ENCODE peak calls at places on chromosome 3, in ten cellular contexts. M, R, V, J, O, Z, L, U, H and D are unnamed samples. For H3K4me1, the result is how much of the 10 kb centered on the place peaks cover.

GRCh38 chr3:181134873-181135272 is 145.3 kb upstream of the DNAJC19 start:
- DNase-seq in Z (no peak), V (no peak), M (no peak), J (no peak), L (no peak), U (no peak), O (no peak), R (no peak), H (no peak), D (no peak)

GRCh38 chr3:56812749-56813655 is 11.3 kb upstream of the ARHGEF3 start:
- DNase-seq in M (no peak), V (no peak), O (no peak), Z (peak), U (no peak), J (no peak), H (no peak), R (no peak), L (peak), D (no peak)

GRCh38 chr3:62210016-62210415 is 163.3 kb downstream of the FEZF2 start:
- DNase-seq in O (no peak), U (no peak), H (no peak), Z (no peak), V (no peak), L (no peak), M (no peak), J (no peak), R (no peak), D (no peak)

GRCh38 chr3:192645437-192645836 is 81.9 kb downstream of the FGF12 start:
- DNase-seq in H (no peak), M (no peak), Z (no peak), R (no peak), V (no peak), L (no peak), U (no peak), J (no peak), O (no peak), D (no peak)

GRCh38 chr3:88412346-88412745 is 262.6 kb downstream of the C3orf38 start:
- DNase-seq in Z (no peak), J (no peak), H (no peak), R (no peak), O (no peak), U (no peak), M (no peak), L (no peak), V (no peak), D (no peak)

GRCh38 chr3:111151438-111151837 is 79.8 kb downstream of the NECTIN3 start:
- DNase-seq in R (no peak), U (no peak), O (peak), L (peak), J (no peak), M (no peak), V (no peak), Z (no peak), H (no peak), D (no peak)

GRCh38 chr3:40086890-40087884 is 222.3 kb upstream of the EIF1B start:
- DNase-seq in J (no peak), V (no peak), M (no peak), H (no peak), O (peak), U (no peak), L (peak), Z (no peak), R (no peak), D (no peak)

GRCh38 chr3:52094591-52095485 is 38.5 kb upstream of the DUSP7 start:
- DNase-seq in V (no peak), Z (no peak), J (peak), H (no peak), R (no peak), L (no peak), U (peak), M (no peak), O (no peak), D (peak)

GRCh38 chr3:156478931-156479330 is 76.0 kb downstream of the SSR3 start:
- DNase-seq in M (no peak), V (no peak), Z (no peak), H (no peak), R (no peak), J (no peak), O (no peak), U (no peak), L (no peak), D (no peak)

GRCh38 chr3:101072299-101072698 is 79.1 kb upstream of the ABI3BP start:
- DNase-seq in U (no peak), J (no peak), R (no peak), O (peak), L (peak), H (no peak), V (no peak), Z (no peak), M (no peak), D (no peak)

GRCh38 chr3:158185711-158186110 is 75.8 kb downstream of the RSRC1 start:
- DNase-seq in O (no peak), M (no peak), J (no peak), L (no peak), H (no peak), R (no peak), V (no peak), U (no peak), Z (no peak), D (no peak)

GRCh38 chr3:16409032-16409431 is 104.5 kb downstream of the RFTN1 start:
- DNase-seq in U (no peak), O (no peak), H (no peak), L (no peak), M (no peak), V (no peak), R (no peak), J (no peak), Z (no peak), D (no peak)

GRCh38 chr3:33218072-33218445 is 551 bp downstream of the SUSD5 start:
- DNase-seq in O (no peak), L (no peak), U (no peak), R (no peak), M (peak), Z (no peak), H (no peak), V (no peak), J (no peak), D (no peak)

GRCh38 chr3:136979204-136979603 is 21.4 kb downstream of the IL20RB start:
- DNase-seq in Z (no peak), R (no peak), M (no peak), J (no peak), L (no peak), V (no peak), O (no peak), H (no peak), U (no peak), D (no peak)

GRCh38 chr3:146640955-146641867 is 36.1 kb upstream of the PLSCR5 start:
- DNase-seq in Z (no peak), V (no peak), J (no peak), L (peak), M (peak), U (no peak), H (peak), R (no peak), O (peak), D (no peak)

GRCh38 chr3:184746131-184747120 is 34.6 kb upstream of the MAGEF1 start:
- DNase-seq in Z (no peak), U (no peak), J (no peak), L (no peak), O (no peak), R (no peak), M (no peak), V (no peak), H (no peak), D (no peak)

GRCh38 chr3:76083992-76084391 is 298.6 kb upstream of the ZNF717 start:
- DNase-seq in R (no peak), M (no peak), Z (no peak), U (no peak), V (no peak), J (no peak), L (no peak), O (no peak), H (no peak), D (no peak)

GRCh38 chr3:127694467-127695215 is 21.9 kb downstream of the ABTB1 start:
- DNase-seq in V (peak), O (peak), J (no peak), R (peak), U (peak), H (no peak), L (no peak), M (no peak), Z (no peak), D (peak)

GRCh38 chr3:120472121-120472844 is 21.5 kb upstream of the FSTL1 start:
- DNase-seq in L (no peak), J (no peak), V (no peak), Z (no peak), U (no peak), R (no peak), O (no peak), M (no peak), H (no peak), D (no peak)

GRCh38 chr3:61914277-61914676 is 352.9 kb downstream of the PTPRG start:
- DNase-seq in O (no peak), J (no peak), L (no peak), U (no peak), V (no peak), M (no peak), R (no peak), Z (no peak), H (peak), D (no peak)

GRCh38 chr3:186841637-186842036 is 873 bp upstream of the ADIPOQ start:
- DNase-seq in U (no peak), O (no peak), M (no peak), R (no peak), V (no peak), L (no peak), H (no peak), Z (no peak), J (no peak), D (no peak)

GRCh38 chr3:188659444-188660100 is 505.6 kb downstream of the LPP start:
- DNase-seq in J (no peak), L (no peak), O (no peak), V (no peak), H (no peak), Z (no peak), U (no peak), R (no peak), M (no peak), D (no peak)

GRCh38 chr3:180980612-180981011 is 8.9 kb downstream of the DNAJC19 start:
- DNase-seq in V (no peak), U (no peak), H (no peak), M (no peak), O (no peak), Z (no peak), R (no peak), L (no peak), J (no peak), D (no peak)

GRCh38 chr3:54374214-54374855 is 252.0 kb downstream of the CACNA2D3 start:
- DNase-seq in R (no peak), M (peak), L (peak), H (no peak), V (no peak), J (no peak), U (no peak), O (peak), Z (no peak), D (no peak)

GRCh38 chr3:31442755-31443154 is 90.0 kb upstream of the STT3B start:
- DNase-seq in U (no peak), R (no peak), Z (no peak), H (no peak), L (no peak), J (no peak), M (no peak), V (no peak), O (no peak), D (no peak)

GRCh38 chr3:35932995-35933394 is 293.7 kb downstream of the ARPP21 start:
- DNase-seq in L (no peak), Z (no peak), J (no peak), O (peak), U (no peak), V (no peak), H (peak), M (no peak), R (no peak), D (no peak)

GRCh38 chr3:78101363-78101762 is 1061.5 kb downstream of the ROBO2 start:
- DNase-seq in U (no peak), H (no peak), J (no peak), R (no peak), L (no peak), M (no peak), Z (no peak), V (no peak), O (no peak), D (no peak)

GRCh38 chr3:48222616-48223513 is at the start of gene CAMP:
- DNase-seq in O (peak), J (peak), U (peak), H (peak), L (peak), R (no peak), M (no peak), Z (peak), V (no peak), D (peak)

GRCh38 chr3:56923546-56924224 is 121.9 kb upstream of the ARHGEF3 start:
- DNase-seq in Z (peak), M (no peak), O (peak), J (no peak), U (no peak), L (peak), R (peak), V (peak), H (peak), D (no peak)

GRCh38 chr3:8621872-8622271 is 22.7 kb downstream of the SSUH2 start:
- DNase-seq in Z (no peak), U (no peak), R (no peak), H (no peak), L (peak), V (no peak), O (no peak), M (no peak), J (peak), D (no peak)

GRCh38 chr3:161263057-161263456 is 41.9 kb downstream of the NMD3 start:
- DNase-seq in H (no peak), J (peak), O (no peak), L (no peak), M (no peak), Z (no peak), U (no peak), V (no peak), R (no peak), D (no peak)

GRCh38 chr3:98793971-98794370 is 30.8 kb downstream of the ST3GAL6 start:
- DNase-seq in J (no peak), L (no peak), Z (no peak), U (no peak), V (no peak), M (no peak), R (no peak), H (no peak), O (no peak), D (no peak)

GRCh38 chr3:52456800-52457183 is 1.4 kb downstream of the NISCH start:
- DNase-seq in R (no peak), H (no peak), V (no peak), M (no peak), L (no peak), O (no peak), U (no peak), J (no peak), Z (no peak), D (no peak)

GRCh38 chr3:138068579-138069174 is 46.7 kb downstream of the DZIP1L start:
- DNase-seq in H (peak), L (peak), V (peak), R (peak), M (peak), U (peak), J (peak), Z (peak), O (peak), D (peak)

GRCh38 chr3:112351036-112351435 is 18.1 kb downstream of the CD200 start:
- DNase-seq in U (no peak), O (no peak), H (no peak), J (no peak), Z (no peak), L (no peak), V (no peak), M (peak), R (no peak), D (no peak)

GRCh38 chr3:157081681-157082210 is 78.2 kb downstream of the CCNL1 start:
- DNase-seq in U (peak), H (peak), R (peak), J (peak), V (peak), Z (peak), M (peak), L (peak), O (peak), D (peak)

GRCh38 chr3:113454625-113455024 is 13.3 kb upstream of the CFAP44 start:
- DNase-seq in Z (no peak), M (no peak), R (no peak), H (no peak), O (no peak), U (no peak), J (no peak), V (no peak), L (no peak), D (no peak)

GRCh38 chr3:49132437-49133225 is at the start of gene LAMB2:
- DNase-seq in Z (peak), U (peak), R (no peak), L (peak), V (no peak), H (peak), J (peak), M (peak), O (peak), D (peak)

GRCh38 chr3:13014755-13015285 is 58.4 kb downstream of the IQSEC1 start:
- DNase-seq in U (no peak), M (no peak), R (no peak), H (no peak), Z (no peak), J (peak), O (no peak), L (no peak), V (no peak), D (peak)

GRCh38 chr3:13013994-13014754 is 59.1 kb downstream of the IQSEC1 start:
- DNase-seq in V (peak), U (no peak), L (no peak), R (peak), O (no peak), M (no peak), J (peak), Z (no peak), H (no peak), D (peak)

GRCh38 chr3:13016083-13016725 is 57.0 kb downstream of the IQSEC1 start:
- DNase-seq in R (peak), H (peak), O (no peak), J (peak), U (no peak), M (no peak), V (peak), Z (no peak), L (no peak), D (peak)

GRCh38 chr3:13016726-13017255 is 56.4 kb downstream of the IQSEC1 start:
- DNase-seq in Z (no peak), O (no peak), U (no peak), L (no peak), H (no peak), R (no peak), J (peak), V (no peak), M (no peak), D (no peak)

DNA sequence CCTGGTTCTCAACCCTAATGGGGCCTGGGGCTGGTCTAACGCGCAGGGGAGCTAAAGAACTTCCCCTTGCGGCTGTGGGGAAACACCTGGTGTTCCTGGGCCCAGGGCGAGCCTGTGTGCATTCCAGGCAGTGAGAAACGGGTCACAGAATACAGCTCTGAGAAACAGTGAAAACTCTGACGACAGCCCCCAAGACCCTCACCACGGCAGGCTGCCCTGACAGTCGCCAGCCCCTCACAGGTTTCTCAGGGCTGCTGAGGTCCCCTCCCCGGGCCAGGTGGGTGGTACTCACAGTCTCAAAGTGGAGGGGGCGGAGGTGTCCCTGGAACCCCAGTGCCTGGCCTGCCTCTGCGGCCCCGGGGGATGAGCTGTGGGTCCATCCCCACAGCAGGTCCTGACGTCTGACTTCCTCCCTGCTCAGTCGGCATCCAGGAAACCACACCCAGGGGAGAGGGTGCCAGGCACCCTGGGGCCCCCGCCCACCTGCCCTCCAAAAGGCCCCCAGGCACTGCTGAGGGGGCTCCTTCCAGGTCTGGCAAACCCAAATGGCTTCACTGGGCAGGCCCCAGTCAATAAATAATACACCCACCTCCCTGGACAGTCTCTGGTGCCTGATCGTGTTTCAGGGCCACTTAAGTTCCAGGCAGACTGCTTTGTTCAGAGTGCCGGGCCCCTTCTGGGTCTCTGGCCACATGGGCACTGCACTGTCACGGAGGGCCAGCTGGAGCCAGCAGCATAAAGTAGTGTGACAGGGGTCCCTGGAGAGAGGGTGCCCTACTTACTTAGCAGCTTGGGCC is 57.7 kb downstream of the IQSEC1 start:
- DNase-seq in L (no peak), O (no peak), J (peak), U (no peak), H (no peak), Z (no peak), M (no peak), R (peak), V (peak), D (peak)
- H3K4me1 ChIP-seq in L (under half), O (under half), J (under half), U (under half), H (under half), Z (under half), M (under half), R (half or more), V (half or more), D (half or more)

GRCh38 chr3:73448041-73448440 is 176.7 kb downstream of the PDZRN3 start:
- DNase-seq in J (no peak), R (no peak), O (no peak), H (no peak), M (no peak), V (no peak), U (no peak), L (no peak), Z (no peak), D (no peak)

GRCh38 chr3:73446467-73447110 is 178.2 kb downstream of the PDZRN3 start:
- DNase-seq in H (no peak), L (no peak), M (no peak), U (no peak), V (no peak), Z (no peak), R (no peak), J (no peak), O (no peak), D (no peak)

GRCh38 chr3:73449774-73450173 is 175.0 kb downstream of the PDZRN3 start:
- DNase-seq in O (no peak), U (no peak), M (no peak), Z (no peak), R (no peak), H (no peak), J (no peak), V (no peak), L (no peak), D (no peak)

GRCh38 chr3:73447118-73447517 is 177.6 kb downstream of the PDZRN3 start:
- DNase-seq in L (no peak), H (no peak), R (no peak), O (no peak), J (no peak), M (no peak), U (no peak), V (no peak), Z (no peak), D (no peak)

DNA sequence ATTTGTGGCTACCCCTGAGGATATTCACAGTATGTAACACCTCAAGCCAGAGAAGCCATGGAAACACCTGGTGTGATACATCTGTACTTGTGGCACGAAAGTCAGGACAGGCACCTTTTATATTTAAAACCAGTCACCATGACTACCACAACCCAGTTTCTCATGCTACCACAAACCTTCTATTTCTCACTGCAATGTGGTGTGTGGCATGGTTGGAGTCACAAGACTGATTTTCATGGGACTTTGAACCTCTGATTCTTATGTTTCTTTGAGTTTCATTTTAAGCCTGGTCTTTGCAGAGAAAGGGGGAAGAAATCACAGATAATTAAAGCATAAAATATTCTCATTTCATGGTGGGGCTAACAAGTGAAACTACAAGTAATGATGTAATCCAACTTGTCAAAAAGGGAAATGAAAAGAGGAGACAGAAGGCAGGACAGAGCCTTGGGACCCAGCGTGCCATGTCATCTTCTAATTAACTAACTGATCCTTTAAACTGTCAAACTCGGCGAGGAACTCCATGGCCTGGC is 175.9 kb downstream of the PDZRN3 start:
- DNase-seq in H (no peak), Z (no peak), J (no peak), M (no peak), L (no peak), O (no peak), V (no peak), U (no peak), R (no peak), D (no peak)
- H3K4me3 ChIP-seq in H (no peak), Z (no peak), J (no peak), M (no peak), L (no peak), O (no peak), V (no peak), U (no peak), R (no peak), D (no peak)

GRCh38 chr3:10554746-10555145 is 49.4 kb upstream of the ATP2B2 start:
- DNase-seq in O (no peak), Z (no peak), M (no peak), R (no peak), L (no peak), U (no peak), V (no peak), J (peak), H (no peak), D (no peak)
- H3K4me1 ChIP-seq in O (under half), Z (under half), M (under half), R (under half), L (under half), U (under half), V (under half), J (under half), H (under half), D (under half)

DNA sequence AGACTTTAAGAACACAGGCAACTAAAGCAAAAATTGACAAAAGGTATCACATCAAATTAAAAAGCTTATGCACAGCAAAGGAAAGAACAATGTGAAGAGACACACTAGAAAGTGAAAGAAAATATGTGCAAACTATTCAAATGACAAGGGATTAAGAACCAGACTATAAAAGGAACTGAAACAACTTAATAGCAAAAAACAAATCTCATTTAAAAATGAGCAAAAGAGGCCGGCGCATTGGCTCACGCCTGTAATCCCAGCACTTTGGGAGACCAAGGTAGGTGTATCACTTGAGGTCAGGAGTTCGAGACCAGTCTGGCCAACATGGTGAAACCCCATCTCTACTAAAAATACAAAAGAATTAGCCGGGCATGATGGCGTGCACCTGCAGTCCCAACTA is 14.4 kb downstream of the NGLY1 start:
- DNase-seq in J (no peak), L (no peak), R (no peak), M (no peak), H (no peak), Z (no peak), U (no peak), V (no peak), O (no peak), D (no peak)
- H3K4me3 ChIP-seq in J (no peak), L (no peak), R (no peak), M (no peak), H (no peak), Z (no peak), U (no peak), V (no peak), O (no peak), D (no peak)